ENCODE peak calls at places on chromosomes 5 and 9, in seven cellular contexts. H is GM23248, M is GM23338, N is MM.1S, W is hepatocyte, R is SK-N-SH, L is HCT116. Q is an unnamed sample.
A peak's percentile ranks its signal among the peaks of the same experiment; 100 is the strongest.

GRCh38 chr9:126205260-126205659 is 121.4 kb upstream of the MVB12B start:
- DNase-seq in H (no peak), N (no peak), L (no peak), R (peak; percentile 34), M (no peak), W (no peak), Q (no peak)

GRCh38 chr5:90563161-90563560 is 4.6 kb downstream of the ADGRV1 start:
- DNase-seq in R (no peak), W (no peak), H (no peak), L (no peak), N (no peak), M (peak; percentile 31), Q (no peak)

GRCh38 chr5:143495823-143496275 is 92.4 kb upstream of the NR3C1 start:
- DNase-seq in R (no peak), H (peak; percentile 90), N (no peak), L (no peak), M (no peak), W (no peak), Q (no peak)

GRCh38 chr5:27472875-27473274 is 434.5 kb upstream of the CDH9 start:
- DNase-seq in N (no peak), W (no peak), H (peak; percentile 21), R (no peak), L (no peak), M (peak; percentile 22), Q (no peak)

GRCh38 chr5:117859161-117859560 is 1129.2 kb downstream of the DTWD2 start:
- DNase-seq in R (no peak), L (no peak), W (no peak), H (no peak), M (no peak), N (peak; percentile 15), Q (peak; percentile 18)

GRCh38 chr5:142716963-142717362 is 31.1 kb upstream of the FGF1 start:
- DNase-seq in R (peak; percentile 70), L (peak; percentile 47), W (peak; percentile 76), H (peak; percentile 82), N (no peak), M (peak; percentile 85), Q (peak; percentile 56)

GRCh38 chr5:167716376-167716775 is 575.1 kb upstream of the WWC1 start:
- DNase-seq in M (no peak), R (no peak), H (peak; percentile 58), N (no peak), W (no peak), L (no peak), Q (no peak)

GRCh38 chr9:136133191-136133958 is 14.7 kb upstream of the TMEM250 start:
- DNase-seq in M (peak; percentile 87), L (no peak), N (no peak), R (peak; percentile 93), H (peak; percentile 56), W (peak; percentile 81), Q (no peak)

GRCh38 chr5:6674421-6674820 is 38.8 kb upstream of the TENT4A start:
- DNase-seq in M (no peak), N (no peak), H (no peak), L (no peak), W (no peak), R (no peak), Q (no peak)

GRCh38 chr5:77867194-77867691 is 91.1 kb upstream of the TBCA start:
- DNase-seq in W (no peak), H (peak; percentile 72), R (peak; percentile 29), L (no peak), M (peak; percentile 24), N (no peak), Q (peak; percentile 9)

GRCh38 chr5:40678021-40678939 is 1.4 kb upstream of the PTGER4 start:
- DNase-seq in L (no peak), W (no peak), R (no peak), N (peak; percentile 65), M (no peak), H (no peak), Q (no peak)

GRCh38 chr5:42993516-42994284 is 46.4 kb downstream of the ANXA2R start:
- DNase-seq in M (no peak), N (peak; percentile 64), L (no peak), R (no peak), H (peak; percentile 48), W (no peak), Q (peak; percentile 46)

GRCh38 chr9:111877420-111877819 is 19.2 kb upstream of the UGCG start:
- DNase-seq in W (no peak), L (no peak), N (no peak), R (no peak), M (no peak), H (no peak), Q (no peak)

GRCh38 chr5:2737273-2738155 is 14.0 kb downstream of the IRX2 start:
- DNase-seq in L (no peak), N (no peak), H (no peak), M (no peak), W (no peak), R (no peak), Q (no peak)

GRCh38 chr9:111940697-111941096 is 44.1 kb downstream of the UGCG start:
- DNase-seq in M (no peak), W (no peak), H (peak; percentile 53), L (no peak), N (no peak), R (no peak), Q (no peak)

GRCh38 chr5:148398698-148399121 is 15.0 kb downstream of the FBXO38 start:
- DNase-seq in N (no peak), W (no peak), L (no peak), R (no peak), M (peak; percentile 62), H (no peak), Q (no peak)
- H3K27ac ChIP-seq in N (no peak overlapping the region), W (peak overlapping the region; percentile 64), L (no peak overlapping the region), R (no peak overlapping the region), M (peak overlapping the region; percentile 80), H (no peak overlapping the region), Q (no peak overlapping the region)

GRCh38 chr5:96876292-96876850 is at the start of gene ERAP2:
- DNase-seq in W (peak; percentile 25), L (no peak), H (peak; percentile 72), R (no peak), N (peak; percentile 90), M (peak; percentile 14), Q (peak; percentile 78)
- H3K4me3 ChIP-seq in W (peak within 1 kb of the TSS; percentile 3), L (peak within 1 kb of the TSS; percentile 67), H (peak within 1 kb of the TSS; percentile 89), R (peak within 1 kb of the TSS; percentile 37), N (peak within 1 kb of the TSS; percentile 85), M (no peak within 1 kb of the TSS), Q (peak within 1 kb of the TSS; percentile 80)

GRCh38 chr5:147935032-147935431 is 28.7 kb upstream of the C5orf46 start:
- DNase-seq in L (peak; percentile 39), H (peak; percentile 60), M (peak; percentile 82), N (peak; percentile 21), W (peak; percentile 38), R (peak; percentile 53), Q (peak; percentile 4)

GRCh38 chr5:147925020-147925419 is 18.7 kb upstream of the C5orf46 start:
- DNase-seq in R (no peak), L (no peak), N (no peak), H (no peak), W (no peak), M (peak; percentile 49), Q (no peak)

GRCh38 chr5:147930759-147931158 is 24.4 kb upstream of the C5orf46 start:
- DNase-seq in L (no peak), H (no peak), M (no peak), W (no peak), R (no peak), N (no peak), Q (no peak)
- TF ChIP-seq EZH2phosphoT487 in L (no peak), H (no peak), M (no peak), W (no peak), R (no peak), N (no peak), Q (no peak)

DNA sequence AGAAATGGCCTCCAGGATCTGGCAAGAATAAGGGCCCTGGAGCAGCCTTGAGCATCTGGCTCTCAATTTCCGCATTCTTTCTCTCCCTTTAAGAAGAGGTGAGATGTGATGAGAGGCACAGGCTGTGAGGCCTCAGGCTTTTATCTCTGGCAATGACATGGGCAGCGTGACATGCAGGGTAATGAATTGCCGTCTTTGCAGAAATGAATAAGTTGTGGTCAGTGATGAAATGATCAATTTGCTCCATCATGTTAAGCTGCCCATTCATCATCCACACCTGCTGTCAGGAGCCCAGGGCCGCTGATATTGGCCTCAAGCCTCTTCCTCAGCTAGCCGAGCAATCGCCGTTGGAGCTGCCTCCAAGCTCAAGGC is 265.3 kb downstream of the TRIM32 start:
- DNase-seq in N (no peak), H (no peak), M (no peak), R (no peak), L (no peak), W (no peak), Q (no peak)
- H3K27ac ChIP-seq in N (no peak overlapping the region), H (peak overlapping the region; percentile 51), M (no peak overlapping the region), R (no peak overlapping the region), L (no peak overlapping the region), W (no peak overlapping the region), Q (no peak overlapping the region)